ENCODE peak calls at places on chromosomes 5 and 9, in four cellular contexts. S, Z, M and E are unnamed samples.

GRCh38 chr5:72298711-72299110 is 21.3 kb downstream of the MRPS27 start:
- DNase-seq in S (no peak), Z (no peak), M (no peak), E (no peak)

GRCh38 chr9:78606011-78606410 is 309.1 kb downstream of the PSAT1 start:
- DNase-seq in S (no peak), Z (no peak), M (no peak), E (no peak)

GRCh38 chr9:75036793-75037192 is 8.7 kb upstream of the CARNMT1 start:
- DNase-seq in S (no peak), Z (no peak), M (no peak), E (no peak)

GRCh38 chr5:126171916-126172315 is 251.3 kb upstream of the GRAMD2B start:
- DNase-seq in S (no peak), Z (no peak), M (no peak), E (no peak)

GRCh38 chr9:33198163-33198562 is 31.0 kb upstream of the B4GALT1 start:
- DNase-seq in S (no peak), Z (peak), M (no peak), E (no peak)

GRCh38 chr5:78626009-78626571 is 22.5 kb downstream of the LHFPL2 start:
- DNase-seq in S (no peak), Z (no peak), M (no peak), E (peak)

GRCh38 chr9:93256878-93257807 is 73.2 kb downstream of the WNK2 start:
- DNase-seq in S (no peak), Z (peak), M (no peak), E (no peak)

GRCh38 chr9:94923333-94924089 is 197.0 kb downstream of the AOPEP start:
- DNase-seq in S (no peak), Z (no peak), M (no peak), E (no peak)

GRCh38 chr9:104780796-104781395 is 17.0 kb downstream of the NIPSNAP3B start:
- DNase-seq in S (peak), Z (no peak), M (peak), E (peak)